ENCODE peak calls at places on chromosomes 13 and 19, in nine cellular contexts. E is lower lobe of right lung; U is stimulated activated CD4-positive, alpha-beta T cell treated with anti-CD3 and anti-CD28 coated beads, Interleukin-4, amount 100 ng/mL, for 4 hours; F is A549; P is OCI-LY7; O is left lobe of liver; W is NCI-H524; K is NCI-H1105 treated with DMSO at 0.1 percent for 48 hours; M is occipital lobe. A is an unnamed sample.

GRCh38 chr19:42191855-42192254 is 25.6 kb downstream of the DEDD2 start:
- DNase-seq in E (no peak), U (no peak), F (peak; percentile 87), P (no peak), O (no peak), W (no peak), K (peak; percentile 8), M (no peak), A (peak; percentile 12)

GRCh38 chr13:40139896-40140520 is 484.5 kb downstream of the COG6 start:
- DNase-seq in E (no peak), U (no peak), F (no peak), P (no peak), O (no peak), W (no peak), K (no peak), M (no peak), A (no peak)

GRCh38 chr19:34503546-34504272 is 22.2 kb downstream of the WTIP start:
- DNase-seq in E (no peak), U (no peak), F (no peak), P (no peak), O (peak; percentile 60), W (no peak), K (no peak), M (no peak), A (no peak)

GRCh38 chr13:23921451-23921888 is 24.2 kb upstream of the C1QTNF9B start:
- DNase-seq in E (no peak), U (no peak), F (peak; percentile 16), P (peak; percentile 5), O (no peak), W (peak; percentile 23), K (peak; percentile 46), M (no peak), A (peak; percentile 61)

GRCh38 chr13:32007494-32007893 is 24.1 kb upstream of the FRY start:
- DNase-seq in E (no peak), U (no peak), F (no peak), P (no peak), O (no peak), W (no peak), K (no peak), M (no peak), A (no peak)

GRCh38 chr13:20993661-20994440 is 67.5 kb downstream of the LATS2 start:
- DNase-seq in E (no peak), U (no peak), F (no peak), P (no peak), O (no peak), W (no peak), K (no peak), M (no peak), A (no peak)

GRCh38 chr19:11451942-11452813 is 16.7 kb downstream of the PRKCSH start:
- DNase-seq in E (no peak), U (no peak), F (no peak), P (peak; percentile 27), O (no peak), W (no peak), K (no peak), M (no peak), A (no peak)

GRCh38 chr19:28289294-28290063 is 923.5 kb downstream of the UQCRFS1 start:
- DNase-seq in E (no peak), U (no peak), F (no peak), P (no peak), O (no peak), W (no peak), K (peak; percentile 98), M (peak; percentile 64), A (peak; percentile 89)

GRCh38 chr13:34757441-34757840 is 184.6 kb upstream of the NBEA start:
- DNase-seq in E (no peak), U (no peak), F (no peak), P (no peak), O (no peak), W (no peak), K (no peak), M (no peak), A (no peak)

GRCh38 chr19:43560687-43561086 is 14.6 kb downstream of the XRCC1 start:
- DNase-seq in E (no peak), U (peak; percentile 12), F (peak; percentile 57), P (no peak), O (no peak), W (no peak), K (no peak), M (no peak), A (no peak)

GRCh38 chr13:80307401-80307987 is 33.4 kb downstream of the SPRY2 start:
- DNase-seq in E (no peak), U (no peak), F (no peak), P (no peak), O (no peak), W (no peak), K (no peak), M (no peak), A (no peak)

GRCh38 chr19:2014731-2015610 is 543 bp downstream of the BTBD2 start:
- DNase-seq in E (peak; percentile 59), U (peak; percentile 26), F (no peak), P (peak; percentile 64), O (no peak), W (no peak), K (no peak), M (no peak), A (no peak)

GRCh38 chr13:79141082-79141481 is 265.0 kb downstream of the RBM26 start:
- DNase-seq in E (no peak), U (no peak), F (no peak), P (no peak), O (no peak), W (peak; percentile 4), K (no peak), M (no peak), A (peak; percentile 32)

GRCh38 chr13:108218044-108218974 is at the start of gene ABHD13:
- DNase-seq in E (peak; percentile 93), U (peak; percentile 91), F (peak; percentile 93), P (peak; percentile 89), O (peak; percentile 96), W (peak; percentile 88), K (peak; percentile 97), M (peak; percentile 87), A (peak; percentile 95)

GRCh38 chr13:65653548-65654078 is 1576.5 kb downstream of the PCDH9 start:
- DNase-seq in E (no peak), U (no peak), F (no peak), P (no peak), O (no peak), W (peak; percentile 12), K (no peak), M (no peak), A (peak; percentile 43)

A was measured in NCI-H1092 treated with DMSO at 0.1 percent for 48 hours.